ENCODE peak calls at places on chromosomes 3 and 15, in ten cellular contexts. N is naive thymus-derived CD4-positive, alpha-beta T cell; M is endodermal cell; L is tibial nerve; R is endothelial cell of umbilical vein; X is stomach; P is GM23248; H is uterus; A is substantia nigra; F is Karpas-422. K is an unnamed sample.

GRCh38 chr3:105653868-105654267 is 214.9 kb downstream of the CBLB start:
- DNase-seq in R (no peak), L (no peak), N (no peak), P (no peak), X (no peak), H (no peak), M (no peak), A (no peak), F (no peak), K (no peak)

GRCh38 chr15:101535170-101535902 is 45.8 kb upstream of the PCSK6 start:
- DNase-seq in L (no peak), A (no peak), F (no peak), P (no peak), M (peak; percentile 38), X (no peak), N (no peak), H (no peak), R (no peak), K (no peak)

GRCh38 chr3:184333700-184334099 is 3.7 kb upstream of the FAM131A start:
- DNase-seq in F (no peak), P (no peak), L (no peak), N (no peak), A (no peak), H (no peak), X (no peak), M (no peak), R (no peak), K (no peak)

GRCh38 chr3:61090770-61091169 is 160.5 kb downstream of the FHIT start:
- DNase-seq in H (no peak), L (no peak), P (no peak), A (no peak), M (no peak), X (no peak), N (no peak), F (no peak), R (no peak), K (no peak)

GRCh38 chr3:191296041-191296541 is 33.1 kb upstream of the CCDC50 start:
- DNase-seq in L (no peak), N (no peak), H (no peak), X (no peak), P (no peak), F (no peak), R (no peak), M (no peak), A (no peak), K (no peak)

GRCh38 chr3:68448510-68449383 is 483.6 kb downstream of the TAFA4 start:
- DNase-seq in M (peak; percentile 45), P (no peak), H (no peak), R (no peak), F (no peak), A (no peak), N (no peak), L (no peak), X (no peak), K (no peak)

GRCh38 chr15:44545934-44546802 is 9.2 kb downstream of the EIF3J start:
- DNase-seq in L (no peak), H (no peak), R (peak; percentile 39), N (no peak), X (no peak), F (no peak), A (no peak), M (no peak), P (peak; percentile 82), K (no peak)

GRCh38 chr3:150227839-150228238 is 180.3 kb upstream of the TSC22D2 start:
- DNase-seq in X (peak; percentile 37), M (peak; percentile 96), H (no peak), F (peak; percentile 92), A (no peak), P (peak; percentile 71), N (no peak), L (no peak), R (peak; percentile 72), K (peak; percentile 8)

GRCh38 chr15:89303986-89304385 is 30.6 kb downstream of the POLG start:
- DNase-seq in P (peak; percentile 27), M (no peak), F (no peak), H (no peak), N (no peak), R (no peak), A (no peak), L (no peak), X (no peak), K (no peak)

GRCh38 chr15:62506217-62506805 is 341.2 kb upstream of the C2CD4B start:
- DNase-seq in N (no peak), H (no peak), R (no peak), L (no peak), X (no peak), A (no peak), P (peak; percentile 76), F (no peak), M (peak; percentile 51), K (no peak)

GRCh38 chr3:11582123-11582968 is 61.4 kb downstream of the VGLL4 start:
- DNase-seq in X (peak; percentile 68), R (peak; percentile 92), H (peak; percentile 81), P (peak; percentile 91), M (peak; percentile 81), A (no peak), N (peak; percentile 16), L (peak; percentile 73), F (no peak), K (no peak)

GRCh38 chr3:73580343-73580742 is 44.4 kb downstream of the PDZRN3 start:
- DNase-seq in H (no peak), X (no peak), P (peak; percentile 83), L (no peak), R (no peak), A (no peak), N (no peak), M (no peak), F (no peak), K (no peak)

GRCh38 chr3:156180077-156180476 is 59.7 kb downstream of the KCNAB1 start:
- DNase-seq in F (no peak), N (no peak), P (peak; percentile 57), R (peak; percentile 35), X (no peak), M (no peak), L (no peak), A (no peak), H (no peak), K (no peak)

GRCh38 chr3:73365756-73366397 is 258.9 kb downstream of the PDZRN3 start:
- DNase-seq in M (no peak), H (peak; percentile 90), F (no peak), X (no peak), R (no peak), P (peak; percentile 92), N (no peak), A (peak; percentile 10), L (peak; percentile 45), K (peak; percentile 61)

GRCh38 chr15:68300115-68300940 is 22.8 kb downstream of the FEM1B start:
- DNase-seq in N (no peak), X (no peak), H (no peak), F (no peak), P (peak; percentile 34), L (no peak), R (no peak), A (no peak), M (no peak), K (no peak)

GRCh38 chr3:178369006-178369405 is 167.2 kb upstream of the KCNMB2 start:
- DNase-seq in A (no peak), H (no peak), P (no peak), R (no peak), F (no peak), X (no peak), M (no peak), N (no peak), L (no peak), K (no peak)

GRCh38 chr3:27488821-27489220 is 4.6 kb upstream of the SLC4A7 start:
- DNase-seq in M (no peak), P (no peak), A (no peak), F (no peak), H (no peak), X (no peak), L (no peak), R (no peak), N (no peak), K (no peak)

GRCh38 chr15:63176302-63176701 is 13.1 kb upstream of the RAB8B start:
- DNase-seq in N (no peak), P (peak; percentile 68), X (no peak), F (no peak), H (no peak), L (no peak), M (no peak), A (no peak), R (no peak), K (no peak)

GRCh38 chr15:83062768-83063180 is 4.3 kb downstream of the BTBD1 start:
- DNase-seq in R (no peak), N (no peak), X (no peak), A (no peak), M (no peak), P (no peak), F (no peak), H (no peak), L (no peak), K (no peak)
- H3K27ac ChIP-seq in R (no peak overlapping the region), N (no peak overlapping the region), X (no peak overlapping the region), A (no peak overlapping the region), M (no peak overlapping the region), P (no peak overlapping the region), F (no peak overlapping the region), H (no peak overlapping the region), L (no peak overlapping the region), K (no peak overlapping the region)

GRCh38 chr3:48855681-48856447 is 8.2 kb upstream of the PRKAR2A start:
- DNase-seq in X (no peak), R (no peak), L (no peak), P (no peak), M (no peak), H (no peak), N (no peak), F (no peak), A (no peak), K (no peak)
- H3K27ac ChIP-seq in X (no peak overlapping the region), R (no peak overlapping the region), L (no peak overlapping the region), P (no peak overlapping the region), M (peak overlapping the region; percentile 75), H (no peak overlapping the region), N (no peak overlapping the region), F (no peak overlapping the region), A (no peak overlapping the region), K (peak overlapping the region; percentile 6)

GRCh38 chr15:83843511-83843910 is 189.6 kb downstream of the ADAMTSL3 start:
- DNase-seq in M (no peak), F (no peak), R (no peak), L (no peak), P (peak; percentile 91), A (no peak), N (no peak), X (no peak), H (peak; percentile 51), K (no peak)
- H3K27ac ChIP-seq in M (no peak overlapping the region), F (no peak overlapping the region), R (no peak overlapping the region), L (no peak overlapping the region), P (no peak overlapping the region), A (no peak overlapping the region), N (no peak overlapping the region), X (peak overlapping the region; percentile 23), H (peak overlapping the region; percentile 69), K (no peak overlapping the region)

DNA sequence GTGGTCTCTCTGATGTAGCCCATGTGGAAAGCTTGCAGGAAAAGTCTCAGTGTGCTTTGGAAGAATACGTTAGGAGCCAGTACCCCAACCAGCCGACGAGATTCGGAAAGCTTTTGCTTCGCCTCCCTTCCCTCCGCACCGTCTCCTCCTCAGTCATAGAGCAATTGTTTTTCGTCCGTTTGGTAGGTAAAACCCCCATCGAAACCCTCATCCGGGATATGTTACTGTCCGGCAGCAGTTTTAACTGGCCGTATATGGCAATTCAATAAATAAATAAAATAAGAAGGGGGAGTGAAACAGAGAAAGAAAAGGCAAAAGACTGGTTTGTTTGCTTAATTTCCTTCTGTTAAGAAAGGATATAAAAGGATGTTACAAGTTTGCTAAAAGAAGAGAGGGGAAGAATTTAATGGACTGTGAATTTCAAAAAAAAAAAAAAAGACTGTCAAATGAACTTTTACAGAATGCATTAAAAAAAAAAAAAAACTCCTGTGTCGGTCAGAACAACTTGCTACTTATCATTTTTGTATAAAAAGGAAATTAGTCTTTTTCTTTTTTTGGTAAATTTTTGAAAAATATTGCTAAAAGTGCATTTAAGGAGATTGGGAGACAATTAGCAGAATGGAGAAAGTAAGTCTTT is 7.0 kb downstream of the NR2F2 start:
- DNase-seq in F (no peak), R (peak; percentile 6), P (peak; percentile 39), N (no peak), M (no peak), X (no peak), H (no peak), L (no peak), A (no peak), K (no peak)
- H3K27ac ChIP-seq in F (no peak overlapping the region), R (peak overlapping the region; percentile 89), P (peak overlapping the region; percentile 77), N (no peak overlapping the region), M (no peak overlapping the region), X (peak overlapping the region; percentile 96), H (peak overlapping the region; percentile 94), L (peak overlapping the region; percentile 97), A (no peak overlapping the region), K (no peak overlapping the region)